ENCODE peak calls at places on chromosomes 7 and 10, in four cellular contexts. B is AG04450, P is heart left ventricle, A is body of pancreas. E is an unnamed sample.

GRCh38 chr10:44874176-44874575 is 37.0 kb upstream of the TMEM72 start:
- DNase-seq in B (no peak), P (no peak), A (peak), E (peak)

GRCh38 chr7:128904381-128905197 is 5.9 kb downstream of the KCP start:
- DNase-seq in B (no peak), P (no peak), A (no peak), E (peak)

GRCh38 chr7:140005754-140006503 is 56.8 kb downstream of the PARP12 start:
- DNase-seq in B (no peak), P (no peak), A (no peak), E (no peak)

GRCh38 chr10:116707981-116708380 is 34.4 kb downstream of the HSPA12A start:
- DNase-seq in B (no peak), P (no peak), A (no peak), E (no peak)

GRCh38 chr10:45444976-45445898 is 71.2 kb downstream of the ALOX5 start:
- DNase-seq in B (no peak), P (no peak), A (peak), E (peak)

GRCh38 chr10:84267503-84268126 is 22.8 kb downstream of the RGR start:
- DNase-seq in B (no peak), P (no peak), A (peak), E (no peak)

GRCh38 chr7:76047305-76047810 is 442 bp downstream of the STYXL1 start:
- DNase-seq in B (no peak), P (no peak), A (no peak), E (no peak)

GRCh38 chr10:43623351-43623750 is 17.1 kb downstream of the ZNF485 start:
- DNase-seq in B (no peak), P (no peak), A (no peak), E (no peak)

GRCh38 chr7:69276011-69276729 is 322.1 kb upstream of the AUTS2 start:
- DNase-seq in B (no peak), P (no peak), A (no peak), E (no peak)

GRCh38 chr7:137601642-137602041 is 245.1 kb downstream of the DGKI start:
- DNase-seq in B (no peak), P (no peak), A (no peak), E (no peak)

GRCh38 chr7:80830584-80831319 is 88.1 kb downstream of the SEMA3C start:
- DNase-seq in B (no peak), P (no peak), A (no peak), E (no peak)

GRCh38 chr7:152436279-152437147 is 710 bp upstream of the KMT2C start:
- DNase-seq in B (peak), P (peak), A (peak), E (peak)
- TF ChIP-seq CTCF in B (no peak), P (no peak), A (no peak), E (no peak)

GRCh38 chr7:43650457-43651052 is 67.6 kb downstream of the STK17A start:
- DNase-seq in B (peak), P (no peak), A (no peak), E (no peak)
- H3K4me3 ChIP-seq in B (no peak), P (peak), A (no peak), E (no peak)

GRCh38 chr7:149266451-149266850 is 4.5 kb downstream of the ZNF783 start:
- DNase-seq in B (no peak), P (peak), A (no peak), E (no peak)

GRCh38 chr7:149256568-149256967 is 5.4 kb upstream of the ZNF783 start:
- DNase-seq in B (no peak), P (no peak), A (no peak), E (no peak)

GRCh38 chr7:149261321-149261828 is 621 bp upstream of the ZNF783 start:
- DNase-seq in B (no peak), P (no peak), A (no peak), E (no peak)

GRCh38 chr7:149257146-149257545 is 4.8 kb upstream of the ZNF783 start:
- DNase-seq in B (no peak), P (no peak), A (no peak), E (no peak)

DNA sequence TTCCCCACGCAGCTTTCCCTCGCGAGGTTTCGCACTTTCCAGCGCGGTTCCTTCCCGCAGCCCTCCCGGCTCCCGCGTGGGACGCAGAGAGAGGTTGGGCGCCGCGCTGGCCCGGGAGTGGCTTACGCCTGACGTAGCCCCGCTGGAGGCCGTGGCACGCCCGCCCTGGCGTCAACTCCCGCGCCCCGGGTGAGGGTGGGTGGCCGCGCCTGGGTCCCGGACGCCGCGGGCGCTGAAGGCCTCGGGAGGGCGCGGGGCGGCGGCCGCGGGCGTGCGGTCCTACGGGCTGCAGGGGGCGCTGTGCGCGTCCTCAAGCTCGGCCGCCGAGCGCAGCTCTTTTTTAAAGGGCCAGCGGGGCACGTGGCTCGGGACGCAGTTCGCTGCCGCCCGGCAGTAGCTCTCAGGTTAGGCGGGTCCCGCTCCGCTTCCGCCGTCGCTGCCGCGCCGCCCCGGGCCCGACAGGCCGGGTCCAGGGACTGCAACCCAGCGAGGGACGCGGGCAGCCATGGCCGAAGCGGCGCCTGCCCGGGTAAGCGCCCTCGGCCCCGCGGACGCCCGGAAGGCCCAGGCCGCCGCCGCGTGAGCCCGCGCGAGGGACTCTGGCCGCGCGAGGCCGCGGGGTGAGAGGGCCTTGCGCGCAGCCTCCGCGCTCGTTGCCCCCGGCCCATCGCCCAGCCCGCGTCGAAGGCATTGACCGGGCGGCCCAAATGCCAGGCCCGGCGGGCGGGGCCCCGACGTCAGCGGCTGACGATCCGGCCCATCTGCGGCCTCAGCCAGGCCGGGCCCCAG is at the start of gene ZNF783:
- DNase-seq in B (peak), P (peak), A (peak), E (peak)
- TF ChIP-seq CTCF in B (peak), P (peak), A (peak), E (peak)

GRCh38 chr7:94351703-94352102 is 43.0 kb upstream of the COL1A2 start:
- DNase-seq in B (no peak), P (no peak), A (no peak), E (no peak)

GRCh38 chr7:94344826-94345225 is 49.9 kb upstream of the COL1A2 start:
- DNase-seq in B (no peak), P (no peak), A (no peak), E (no peak)

GRCh38 chr7:94345907-94346306 is 48.8 kb upstream of the COL1A2 start:
- DNase-seq in B (no peak), P (no peak), A (no peak), E (no peak)

GRCh38 chr7:94350729-94351128 is 44.0 kb upstream of the COL1A2 start:
- DNase-seq in B (no peak), P (no peak), A (no peak), E (no peak)

GRCh38 chr7:94348142-94348541 is 46.6 kb upstream of the COL1A2 start:
- DNase-seq in B (peak), P (no peak), A (peak), E (no peak)
- H3K4me3 ChIP-seq in B (peak), P (no peak), A (no peak), E (no peak)

DNA sequence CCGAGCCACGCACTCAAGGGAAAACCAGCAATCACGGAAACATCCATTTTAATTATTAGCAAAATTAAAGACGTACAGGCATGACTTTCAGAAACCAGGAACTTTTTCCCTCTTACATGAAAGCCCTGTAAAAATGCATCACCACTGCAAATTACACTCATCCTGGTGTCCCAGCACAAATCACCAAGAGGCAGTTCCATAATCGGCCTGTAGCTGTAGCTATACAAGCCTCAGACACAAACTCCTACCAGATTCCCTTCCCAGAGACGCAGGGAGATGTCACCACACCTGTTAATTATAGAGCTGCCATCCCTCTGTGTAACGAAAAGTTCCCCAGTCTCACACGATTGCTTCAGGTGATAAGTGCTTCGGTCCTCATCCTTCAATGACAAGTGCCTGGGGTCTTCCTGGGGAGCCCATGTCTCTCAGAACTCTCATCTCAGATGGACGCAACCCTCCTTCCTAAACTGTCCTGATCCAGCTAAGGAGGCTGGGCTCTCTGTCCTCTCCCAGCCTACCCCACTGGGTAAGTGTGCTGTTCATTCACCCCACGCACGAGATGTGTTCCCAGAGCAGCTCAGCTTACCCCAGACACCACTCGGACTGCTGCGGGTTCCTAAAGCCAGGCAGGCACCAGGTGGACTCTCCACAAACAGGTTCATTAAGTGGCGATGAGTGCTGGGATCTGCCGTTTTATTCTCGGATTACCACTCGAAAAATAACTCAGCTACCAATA is 5.9 kb downstream of the FGFR2 start:
- DNase-seq in B (no peak), P (no peak), A (no peak), E (no peak)
- TF ChIP-seq CTCF in B (no peak), P (no peak), A (no peak), E (no peak)

GRCh38 chr7:134886353-134887057 is 99.8 kb upstream of the AGBL3 start:
- DNase-seq in B (no peak), P (no peak), A (peak), E (no peak)
- H3K4me3 ChIP-seq in B (peak), P (no peak), A (no peak), E (no peak)

DNA sequence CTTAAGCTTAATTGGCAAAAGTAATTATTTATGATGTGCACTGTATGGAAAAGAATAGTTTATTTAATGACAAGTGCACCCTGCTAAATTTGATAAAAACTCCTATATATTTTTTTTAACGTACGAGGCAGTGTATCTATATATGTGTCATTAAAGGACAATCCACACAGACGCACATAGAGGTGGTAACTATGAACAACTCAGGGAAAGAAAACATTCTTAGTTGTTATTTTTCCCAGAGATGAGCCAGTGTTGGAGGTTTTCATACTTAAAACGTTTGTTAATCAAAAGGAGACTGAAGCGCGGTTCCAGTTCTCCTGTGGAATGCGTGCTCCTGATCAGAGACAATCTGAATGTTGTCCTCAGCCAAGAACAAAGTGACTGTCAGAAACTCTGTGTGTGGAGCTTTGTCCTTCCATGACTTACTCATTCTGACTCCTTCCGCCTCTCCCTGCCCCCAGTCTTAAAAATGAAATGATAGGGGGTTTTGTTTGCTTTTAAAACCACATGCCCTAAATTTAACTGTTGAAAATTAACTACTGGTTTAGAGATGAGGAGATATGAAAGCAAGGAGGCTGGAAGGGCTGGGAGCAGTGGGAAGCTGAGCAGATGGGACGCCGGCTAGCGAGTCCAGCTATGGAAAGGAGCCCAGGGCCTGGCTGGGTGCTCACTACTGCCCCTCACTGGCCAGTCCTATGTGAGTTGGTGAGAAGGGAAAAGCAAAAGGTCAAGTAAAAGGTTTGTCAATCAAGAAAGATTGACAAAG is 99.6 kb downstream of the SVIL start:
- DNase-seq in B (peak), P (peak), A (peak), E (no peak)
- TF ChIP-seq CTCF in B (peak), P (peak), A (peak), E (peak)

GRCh38 chr10:86966008-86966654 is 2.2 kb upstream of the ADIRF start:
- DNase-seq in B (no peak), P (no peak), A (no peak), E (no peak)

GRCh38 chr10:86968994-86969355 is 693 bp downstream of the ADIRF start:
- DNase-seq in B (no peak), P (peak), A (no peak), E (no peak)

GRCh38 chr10:86969421-86970041 is 1.2 kb downstream of the ADIRF start:
- DNase-seq in B (no peak), P (peak), A (no peak), E (no peak)

GRCh38 chr10:86968271-86968993 is at the start of gene ADIRF:
- DNase-seq in B (no peak), P (peak), A (peak), E (no peak)

DNA sequence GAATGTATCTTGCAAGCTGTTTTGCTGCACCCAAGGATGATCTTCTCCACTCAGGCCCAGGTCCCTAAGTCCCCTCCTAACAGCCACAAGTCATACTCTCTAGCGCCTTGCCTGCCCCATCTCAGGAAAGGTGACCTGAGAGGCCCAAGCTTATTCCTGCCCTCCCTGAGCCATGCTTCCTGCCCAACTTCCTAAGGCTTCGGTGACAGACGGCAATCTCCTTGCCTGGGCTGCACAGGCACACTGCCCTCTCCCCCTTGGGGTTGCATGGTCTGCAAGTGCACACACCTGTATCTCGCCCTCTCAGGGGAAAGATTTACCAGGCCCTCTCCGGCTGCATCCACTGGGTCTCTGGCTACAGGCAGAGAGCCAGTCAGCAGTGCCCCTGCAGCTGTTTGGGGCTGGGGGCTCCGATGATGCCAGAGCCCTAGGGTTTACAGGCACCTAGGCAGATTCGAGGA is 771 bp upstream of the ADIRF start:
- DNase-seq in B (no peak), P (peak), A (no peak), E (no peak)
- H3K4me3 ChIP-seq in B (no peak), P (no peak), A (no peak), E (no peak)

DNA sequence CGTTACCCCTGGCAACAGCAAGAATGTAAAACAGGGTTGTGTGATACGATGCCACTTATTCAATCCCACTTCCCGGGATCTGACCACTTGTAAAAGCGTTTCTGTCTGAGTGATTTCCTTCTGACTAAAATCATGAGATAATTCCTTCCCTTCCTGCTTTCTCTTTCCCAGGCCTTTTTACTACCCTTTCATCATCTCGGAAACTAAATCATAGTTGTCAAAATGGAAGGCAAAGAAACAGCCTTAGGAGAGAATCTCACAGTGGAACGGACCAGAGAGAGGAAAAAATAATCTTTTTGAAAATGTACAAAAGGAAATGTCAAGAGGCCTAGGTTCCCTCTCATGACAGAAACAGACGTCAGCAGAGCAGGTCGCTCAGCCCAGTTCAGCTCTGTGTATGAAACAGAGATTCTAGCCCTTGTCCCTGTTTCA is 29.7 kb downstream of the DIP2C start:
- DNase-seq in B (peak), P (no peak), A (peak), E (no peak)
- TF ChIP-seq CTCF in B (no peak), P (no peak), A (no peak), E (no peak)

DNA sequence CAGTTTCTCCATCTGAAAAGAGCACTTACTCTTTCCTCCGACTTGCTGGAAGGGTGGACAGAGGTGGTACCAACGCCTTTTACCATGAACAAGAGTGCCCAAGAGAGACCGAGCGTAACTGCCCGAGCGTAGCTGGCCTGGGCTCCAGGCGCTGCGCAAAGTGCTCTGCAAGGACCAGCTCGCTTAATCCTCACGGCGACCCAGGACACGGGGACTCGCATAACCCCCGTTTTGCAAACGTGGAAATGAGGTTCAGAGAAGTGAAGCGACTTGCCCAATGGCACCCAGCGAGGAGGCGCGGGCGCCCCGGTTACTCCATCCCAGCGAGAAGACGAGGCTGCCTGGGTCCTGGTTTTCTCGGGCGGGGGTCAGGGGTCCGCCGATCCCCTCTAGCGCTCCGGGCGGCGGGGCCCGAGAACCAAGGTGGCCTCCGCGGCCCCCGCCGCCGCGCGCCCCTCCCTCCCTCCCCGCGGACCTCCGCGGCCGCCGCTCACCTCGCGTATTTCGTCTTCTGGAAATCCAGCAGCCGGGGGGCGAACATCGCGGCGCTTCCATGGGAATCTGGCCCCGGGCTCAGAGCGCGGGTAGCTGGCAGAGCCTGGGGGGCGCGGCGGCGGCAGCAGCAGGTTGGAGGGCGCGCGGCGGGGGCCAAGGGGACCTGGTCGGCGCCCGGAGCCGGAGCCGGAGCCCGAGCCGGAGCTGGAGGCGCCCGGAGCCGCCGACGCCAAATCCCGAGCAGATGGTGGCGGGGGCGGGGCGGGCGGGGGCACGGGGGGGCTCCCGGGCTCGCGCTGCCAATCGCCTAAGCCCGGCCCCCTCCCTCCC is at the start of gene MMD2:
- DNase-seq in B (no peak), P (no peak), A (no peak), E (no peak)
- H3K4me3 ChIP-seq in B (no peak), P (peak), A (no peak), E (no peak)